ENCODE peak calls at places on chromosomes 12 and 14, in seven cellular contexts. One of them, this sample, is unnamed. For H3K4me1, the result is how much of the 10 kb centered on the place peaks cover.

GRCh38 chr12:52440821-52441319 is 6.7 kb upstream of the KRT75 start:
- DNase-seq in lower lobe of right lung: no peak
- DNase-seq in CD8-positive, alpha-beta T cell: no peak
- DNase-seq in pancreas: no peak
- DNase-seq in psoas muscle: no peak
- DNase-seq in left lung: no peak
- DNase-seq in left ventricle myocardium inferior: no peak
- DNase-seq in this sample: no peak

GRCh38 chr12:132488127-132489077 is 1.5 kb upstream of the FBRSL1 start:
- DNase-seq in lower lobe of right lung: peak
- DNase-seq in CD8-positive, alpha-beta T cell: peak
- DNase-seq in pancreas: peak
- DNase-seq in psoas muscle: peak
- DNase-seq in left lung: peak
- DNase-seq in left ventricle myocardium inferior: peak
- DNase-seq in this sample: no peak

GRCh38 chr14:83419420-83419819 is 1885.8 kb upstream of the SEL1L start:
- DNase-seq in lower lobe of right lung: peak
- DNase-seq in CD8-positive, alpha-beta T cell: no peak
- DNase-seq in pancreas: peak
- DNase-seq in psoas muscle: no peak
- DNase-seq in left lung: no peak
- DNase-seq in left ventricle myocardium inferior: no peak
- DNase-seq in this sample: peak

GRCh38 chr12:69966409-69966808 is 141.4 kb downstream of the MYRFL start:
- DNase-seq in lower lobe of right lung: no peak
- DNase-seq in CD8-positive, alpha-beta T cell: no peak
- DNase-seq in pancreas: no peak
- DNase-seq in psoas muscle: peak
- DNase-seq in left lung: no peak
- DNase-seq in left ventricle myocardium inferior: peak
- DNase-seq in this sample: no peak

GRCh38 chr12:28172434-28173030 is 17.7 kb upstream of the CCDC91 start:
- DNase-seq in lower lobe of right lung: no peak
- DNase-seq in CD8-positive, alpha-beta T cell: no peak
- DNase-seq in pancreas: no peak
- DNase-seq in psoas muscle: no peak
- DNase-seq in left lung: no peak
- DNase-seq in left ventricle myocardium inferior: no peak
- DNase-seq in this sample: no peak

GRCh38 chr12:77625441-77625840 is 205.3 kb upstream of the NAV3 start:
- DNase-seq in lower lobe of right lung: no peak
- DNase-seq in CD8-positive, alpha-beta T cell: no peak
- DNase-seq in pancreas: no peak
- DNase-seq in psoas muscle: no peak
- DNase-seq in left lung: no peak
- DNase-seq in left ventricle myocardium inferior: no peak
- DNase-seq in this sample: no peak

GRCh38 chr12:104340177-104340576 is 36.6 kb downstream of the EID3 start:
- DNase-seq in lower lobe of right lung: no peak
- DNase-seq in CD8-positive, alpha-beta T cell: no peak
- DNase-seq in pancreas: no peak
- DNase-seq in psoas muscle: no peak
- DNase-seq in left lung: no peak
- DNase-seq in left ventricle myocardium inferior: no peak
- DNase-seq in this sample: no peak

GRCh38 chr12:9319044-9319841 is 111.0 kb upstream of the PZP start:
- DNase-seq in lower lobe of right lung: no peak
- DNase-seq in CD8-positive, alpha-beta T cell: no peak
- DNase-seq in pancreas: no peak
- DNase-seq in psoas muscle: no peak
- DNase-seq in left lung: no peak
- DNase-seq in left ventricle myocardium inferior: no peak
- DNase-seq in this sample: no peak

GRCh38 chr12:48125985-48126384 is 6.8 kb downstream of the PFKM start:
- DNase-seq in lower lobe of right lung: no peak
- DNase-seq in CD8-positive, alpha-beta T cell: no peak
- DNase-seq in pancreas: no peak
- DNase-seq in psoas muscle: peak
- DNase-seq in left lung: no peak
- DNase-seq in left ventricle myocardium inferior: peak
- DNase-seq in this sample: no peak

GRCh38 chr14:104271394-104271793 is 133.0 kb downstream of the KIF26A start:
- DNase-seq in lower lobe of right lung: no peak
- DNase-seq in CD8-positive, alpha-beta T cell: no peak
- DNase-seq in pancreas: no peak
- DNase-seq in psoas muscle: no peak
- DNase-seq in left lung: no peak
- DNase-seq in left ventricle myocardium inferior: no peak
- DNase-seq in this sample: no peak

GRCh38 chr14:49546766-49547165 is 39.4 kb downstream of the RPS29 start:
- DNase-seq in lower lobe of right lung: no peak
- DNase-seq in CD8-positive, alpha-beta T cell: no peak
- DNase-seq in pancreas: no peak
- DNase-seq in psoas muscle: no peak
- DNase-seq in left lung: no peak
- DNase-seq in left ventricle myocardium inferior: no peak
- DNase-seq in this sample: no peak

GRCh38 chr14:94770251-94770749 is 387 bp upstream of the GSC start:
- DNase-seq in lower lobe of right lung: no peak
- DNase-seq in CD8-positive, alpha-beta T cell: no peak
- DNase-seq in pancreas: no peak
- DNase-seq in psoas muscle: no peak
- DNase-seq in left lung: no peak
- DNase-seq in left ventricle myocardium inferior: no peak
- DNase-seq in this sample: no peak

GRCh38 chr12:52022841-52023181 is 16.1 kb downstream of the TAMALIN start:
- DNase-seq in lower lobe of right lung: no peak
- DNase-seq in CD8-positive, alpha-beta T cell: no peak
- DNase-seq in pancreas: no peak
- DNase-seq in psoas muscle: no peak
- DNase-seq in left lung: no peak
- DNase-seq in left ventricle myocardium inferior: no peak
- DNase-seq in this sample: no peak

GRCh38 chr12:90233168-90234100 is 524.8 kb upstream of the ATP2B1 start:
- DNase-seq in lower lobe of right lung: no peak
- DNase-seq in CD8-positive, alpha-beta T cell: no peak
- DNase-seq in pancreas: no peak
- DNase-seq in psoas muscle: no peak
- DNase-seq in left lung: no peak
- DNase-seq in left ventricle myocardium inferior: no peak
- DNase-seq in this sample: no peak

GRCh38 chr12:117309276-117309885 is 52.0 kb downstream of the NOS1 start:
- DNase-seq in lower lobe of right lung: no peak
- DNase-seq in CD8-positive, alpha-beta T cell: no peak
- DNase-seq in pancreas: no peak
- DNase-seq in psoas muscle: no peak
- DNase-seq in left lung: no peak
- DNase-seq in left ventricle myocardium inferior: no peak
- DNase-seq in this sample: no peak

GRCh38 chr12:68425998-68426397 is 93.8 kb upstream of the MDM1 start:
- DNase-seq in lower lobe of right lung: no peak
- DNase-seq in CD8-positive, alpha-beta T cell: no peak
- DNase-seq in pancreas: no peak
- DNase-seq in psoas muscle: no peak
- DNase-seq in left lung: no peak
- DNase-seq in left ventricle myocardium inferior: no peak
- DNase-seq in this sample: no peak

GRCh38 chr14:54087376-54087775 is 130.8 kb upstream of the BMP4 start:
- DNase-seq in lower lobe of right lung: no peak
- DNase-seq in CD8-positive, alpha-beta T cell: no peak
- DNase-seq in pancreas: no peak
- DNase-seq in psoas muscle: no peak
- DNase-seq in left lung: no peak
- DNase-seq in left ventricle myocardium inferior: no peak
- DNase-seq in this sample: no peak

GRCh38 chr12:3035815-3036702 is 41.1 kb upstream of the TSPAN9 start:
- DNase-seq in lower lobe of right lung: no peak
- DNase-seq in CD8-positive, alpha-beta T cell: no peak
- DNase-seq in pancreas: no peak
- DNase-seq in psoas muscle: no peak
- DNase-seq in left lung: no peak
- DNase-seq in left ventricle myocardium inferior: no peak
- DNase-seq in this sample: no peak

GRCh38 chr12:94704452-94704871 is 54.1 kb upstream of the TMCC3 start:
- DNase-seq in lower lobe of right lung: no peak
- DNase-seq in CD8-positive, alpha-beta T cell: no peak
- DNase-seq in pancreas: no peak
- DNase-seq in psoas muscle: no peak
- DNase-seq in left lung: no peak
- DNase-seq in left ventricle myocardium inferior: no peak
- DNase-seq in this sample: no peak

GRCh38 chr12:110335481-110336045 is 54.5 kb downstream of the ATP2A2 start:
- DNase-seq in lower lobe of right lung: no peak
- DNase-seq in CD8-positive, alpha-beta T cell: no peak
- DNase-seq in pancreas: no peak
- DNase-seq in psoas muscle: no peak
- DNase-seq in left lung: no peak
- DNase-seq in left ventricle myocardium inferior: no peak
- DNase-seq in this sample: no peak

GRCh38 chr12:110338754-110339153 is 57.7 kb downstream of the ATP2A2 start:
- DNase-seq in lower lobe of right lung: no peak
- DNase-seq in CD8-positive, alpha-beta T cell: no peak
- DNase-seq in pancreas: no peak
- DNase-seq in psoas muscle: no peak
- DNase-seq in left lung: no peak
- DNase-seq in left ventricle myocardium inferior: no peak
- DNase-seq in this sample: no peak

GRCh38 chr12:110340706-110341105 is 59.7 kb downstream of the ATP2A2 start:
- DNase-seq in lower lobe of right lung: no peak
- DNase-seq in CD8-positive, alpha-beta T cell: no peak
- DNase-seq in pancreas: no peak
- DNase-seq in psoas muscle: peak
- DNase-seq in left lung: no peak
- DNase-seq in left ventricle myocardium inferior: no peak
- DNase-seq in this sample: no peak

GRCh38 chr12:110339184-110339952 is 58.3 kb downstream of the ATP2A2 start:
- DNase-seq in lower lobe of right lung: no peak
- DNase-seq in CD8-positive, alpha-beta T cell: no peak
- DNase-seq in pancreas: no peak
- DNase-seq in psoas muscle: no peak
- DNase-seq in left lung: no peak
- DNase-seq in left ventricle myocardium inferior: no peak
- DNase-seq in this sample: no peak

DNA sequence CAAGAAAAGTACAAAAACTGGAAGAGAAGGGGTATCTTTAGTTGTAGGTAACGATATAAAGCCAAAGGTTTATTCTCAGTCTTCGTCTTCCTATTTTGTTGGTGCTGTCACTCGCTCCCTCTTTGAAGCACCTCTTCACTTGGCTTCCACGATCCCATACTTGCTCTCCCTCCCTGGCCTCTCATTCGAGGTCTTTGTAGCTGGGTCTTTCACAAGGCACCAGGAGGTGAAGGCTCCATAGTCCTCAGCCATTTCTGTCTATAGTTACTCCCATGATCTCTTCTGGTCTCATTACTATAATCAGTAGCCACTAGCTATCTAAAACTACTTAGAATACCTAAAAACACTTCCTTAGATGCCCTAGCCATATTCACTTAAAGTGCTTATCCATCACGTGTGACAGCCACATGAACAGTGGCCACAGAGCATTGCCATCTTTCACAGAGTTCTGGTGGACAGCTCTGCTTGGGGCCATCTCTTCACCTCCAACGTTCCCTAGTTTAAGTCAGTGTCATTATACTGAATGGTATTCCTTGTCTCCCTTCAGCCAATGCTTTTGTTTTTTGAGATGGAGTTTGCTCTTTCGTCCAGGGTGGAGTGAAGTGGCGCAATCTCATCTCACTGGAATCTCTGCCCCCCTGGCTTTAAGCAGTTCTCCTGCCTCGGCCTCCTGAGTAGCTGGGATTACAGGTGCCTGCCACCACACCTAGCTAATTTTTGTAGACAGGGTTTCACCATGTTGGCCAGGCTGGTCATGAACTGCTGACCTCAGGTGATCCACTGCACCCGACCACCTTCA is 57.1 kb downstream of the ATP2A2 start:
- DNase-seq in lower lobe of right lung: no peak
- DNase-seq in CD8-positive, alpha-beta T cell: no peak
- DNase-seq in pancreas: no peak
- DNase-seq in psoas muscle: no peak
- DNase-seq in left lung: no peak
- DNase-seq in left ventricle myocardium inferior: no peak
- DNase-seq in this sample: no peak
- H3K27ac ChIP-seq in lower lobe of right lung: peak
- H3K27ac ChIP-seq in CD8-positive, alpha-beta T cell: no peak
- H3K27ac ChIP-seq in pancreas: no peak
- H3K27ac ChIP-seq in psoas muscle: peak
- H3K27ac ChIP-seq in left lung: no peak
- H3K27ac ChIP-seq in left ventricle myocardium inferior: peak
- H3K27ac ChIP-seq in this sample: no peak

GRCh38 chr12:65022441-65022840 is 98.7 kb downstream of the WIF1 start:
- DNase-seq in lower lobe of right lung: no peak
- DNase-seq in CD8-positive, alpha-beta T cell: no peak
- DNase-seq in pancreas: no peak
- DNase-seq in psoas muscle: no peak
- DNase-seq in left lung: no peak
- DNase-seq in left ventricle myocardium inferior: no peak
- DNase-seq in this sample: no peak

GRCh38 chr12:65022960-65023359 is 98.1 kb downstream of the WIF1 start:
- DNase-seq in lower lobe of right lung: no peak
- DNase-seq in CD8-positive, alpha-beta T cell: no peak
- DNase-seq in pancreas: no peak
- DNase-seq in psoas muscle: no peak
- DNase-seq in left lung: no peak
- DNase-seq in left ventricle myocardium inferior: no peak
- DNase-seq in this sample: no peak

GRCh38 chr12:65025070-65025469 is 96.0 kb downstream of the WIF1 start:
- DNase-seq in lower lobe of right lung: no peak
- DNase-seq in CD8-positive, alpha-beta T cell: no peak
- DNase-seq in pancreas: no peak
- DNase-seq in psoas muscle: no peak
- DNase-seq in left lung: no peak
- DNase-seq in left ventricle myocardium inferior: no peak
- DNase-seq in this sample: no peak

GRCh38 chr12:65019696-65020095 is 101.4 kb downstream of the WIF1 start:
- DNase-seq in lower lobe of right lung: no peak
- DNase-seq in CD8-positive, alpha-beta T cell: no peak
- DNase-seq in pancreas: no peak
- DNase-seq in psoas muscle: no peak
- DNase-seq in left lung: no peak
- DNase-seq in left ventricle myocardium inferior: no peak
- DNase-seq in this sample: no peak

GRCh38 chr12:65023485-65023884 is 97.6 kb downstream of the WIF1 start:
- DNase-seq in lower lobe of right lung: no peak
- DNase-seq in CD8-positive, alpha-beta T cell: no peak
- DNase-seq in pancreas: no peak
- DNase-seq in psoas muscle: no peak
- DNase-seq in left lung: no peak
- DNase-seq in left ventricle myocardium inferior: no peak
- DNase-seq in this sample: no peak
- H3K4me1 ChIP-seq in lower lobe of right lung: under half
- H3K4me1 ChIP-seq in CD8-positive, alpha-beta T cell: under half
- H3K4me1 ChIP-seq in pancreas: under half
- H3K4me1 ChIP-seq in psoas muscle: under half
- H3K4me1 ChIP-seq in left lung: under half
- H3K4me1 ChIP-seq in left ventricle myocardium inferior: under half
- H3K4me1 ChIP-seq in this sample: under half

GRCh38 chr12:58026892-58027891 is 85.8 kb downstream of the ATP23 start:
- DNase-seq in lower lobe of right lung: no peak
- DNase-seq in CD8-positive, alpha-beta T cell: no peak
- DNase-seq in pancreas: no peak
- DNase-seq in psoas muscle: peak
- DNase-seq in left lung: no peak
- DNase-seq in left ventricle myocardium inferior: no peak
- DNase-seq in this sample: no peak
- TF ChIP-seq CTCF in lower lobe of right lung: no peak
- TF ChIP-seq CTCF in CD8-positive, alpha-beta T cell: no peak
- TF ChIP-seq CTCF in pancreas: no peak
- TF ChIP-seq CTCF in psoas muscle: no peak
- TF ChIP-seq CTCF in left lung: no peak
- TF ChIP-seq CTCF in left ventricle myocardium inferior: no peak
- TF ChIP-seq CTCF in this sample: no peak

GRCh38 chr12:59085680-59086079 is 165.4 kb upstream of the LRIG3 start:
- DNase-seq in lower lobe of right lung: no peak
- DNase-seq in CD8-positive, alpha-beta T cell: no peak
- DNase-seq in pancreas: no peak
- DNase-seq in psoas muscle: no peak
- DNase-seq in left lung: no peak
- DNase-seq in left ventricle myocardium inferior: no peak
- DNase-seq in this sample: no peak
- H3K27ac ChIP-seq in lower lobe of right lung: no peak
- H3K27ac ChIP-seq in CD8-positive, alpha-beta T cell: no peak
- H3K27ac ChIP-seq in pancreas: no peak
- H3K27ac ChIP-seq in psoas muscle: no peak
- H3K27ac ChIP-seq in left lung: no peak
- H3K27ac ChIP-seq in left ventricle myocardium inferior: no peak
- H3K27ac ChIP-seq in this sample: no peak